ENCODE peak calls at places on chromosome 14, in seven cellular contexts. One of them, this sample, is unnamed.

GRCh38 chr14:22012452-22012851 is 338.8 kb upstream of the OR4E1 start:
- DNase-seq in HepG2: no peak
- DNase-seq in GM12878: no peak
- DNase-seq in HCT116: no peak
- DNase-seq in H1: no peak
- DNase-seq in SK-N-SH: no peak
- DNase-seq in K562: no peak
- DNase-seq in this sample: no peak

GRCh38 chr14:61588419-61588901 is 106.9 kb upstream of the HIF1A start:
- DNase-seq in HepG2: no peak
- DNase-seq in HCT116: no peak
- DNase-seq in K562: no peak
- DNase-seq in GM12878: no peak
- DNase-seq in SK-N-SH: no peak
- DNase-seq in H1: no peak
- DNase-seq in this sample: no peak

GRCh38 chr14:104551851-104552737 is 27.5 kb upstream of the C14orf180 start:
- DNase-seq in GM12878: no peak
- DNase-seq in K562: no peak
- DNase-seq in H1: no peak
- DNase-seq in HepG2: no peak
- DNase-seq in SK-N-SH: peak
- DNase-seq in HCT116: no peak
- DNase-seq in this sample: no peak

GRCh38 chr14:106372870-106373657 is 846.7 kb downstream of the TMEM121 start:
- DNase-seq in H1: no peak
- DNase-seq in SK-N-SH: peak
- DNase-seq in HCT116: peak
- DNase-seq in HepG2: peak
- DNase-seq in K562: peak
- DNase-seq in GM12878: no peak
- DNase-seq in this sample: peak

GRCh38 chr14:54629183-54629582 is 62.3 kb downstream of the SAMD4A start:
- DNase-seq in SK-N-SH: no peak
- DNase-seq in K562: no peak
- DNase-seq in GM12878: no peak
- DNase-seq in H1: no peak
- DNase-seq in HepG2: no peak
- DNase-seq in HCT116: no peak
- DNase-seq in this sample: no peak

GRCh38 chr14:21997300-21997699 is 323.7 kb upstream of the OR4E1 start:
- DNase-seq in SK-N-SH: no peak
- DNase-seq in H1: no peak
- DNase-seq in GM12878: no peak
- DNase-seq in HepG2: peak
- DNase-seq in K562: peak
- DNase-seq in HCT116: peak
- DNase-seq in this sample: no peak

GRCh38 chr14:89619616-89620273 is 202.7 kb upstream of the FOXN3 start:
- DNase-seq in K562: no peak
- DNase-seq in HepG2: no peak
- DNase-seq in H1: no peak
- DNase-seq in HCT116: no peak
- DNase-seq in SK-N-SH: no peak
- DNase-seq in GM12878: no peak
- DNase-seq in this sample: no peak

GRCh38 chr14:99273724-99274345 is 1.8 kb upstream of the BCL11B start:
- DNase-seq in K562: no peak
- DNase-seq in HepG2: peak
- DNase-seq in H1: no peak
- DNase-seq in GM12878: no peak
- DNase-seq in SK-N-SH: no peak
- DNase-seq in HCT116: no peak
- DNase-seq in this sample: no peak

GRCh38 chr14:83827383-83827782 is 1702.6 kb upstream of the FLRT2 start:
- DNase-seq in K562: no peak
- DNase-seq in H1: no peak
- DNase-seq in GM12878: no peak
- DNase-seq in HCT116: no peak
- DNase-seq in SK-N-SH: no peak
- DNase-seq in HepG2: no peak
- DNase-seq in this sample: no peak

GRCh38 chr14:78104655-78105054 is 65.5 kb upstream of the NRXN3 start:
- DNase-seq in HepG2: no peak
- DNase-seq in SK-N-SH: no peak
- DNase-seq in GM12878: no peak
- DNase-seq in HCT116: no peak
- DNase-seq in K562: no peak
- DNase-seq in H1: no peak
- DNase-seq in this sample: no peak

GRCh38 chr14:63499701-63500250 is 43.4 kb downstream of the PPP2R5E start:
- DNase-seq in HCT116: no peak
- DNase-seq in H1: no peak
- DNase-seq in HepG2: no peak
- DNase-seq in SK-N-SH: no peak
- DNase-seq in K562: no peak
- DNase-seq in GM12878: no peak
- DNase-seq in this sample: no peak

GRCh38 chr14:90703841-90704240 is 112.4 kb downstream of the TTC7B start:
- DNase-seq in HepG2: no peak
- DNase-seq in K562: no peak
- DNase-seq in SK-N-SH: no peak
- DNase-seq in HCT116: no peak
- DNase-seq in H1: no peak
- DNase-seq in GM12878: no peak
- DNase-seq in this sample: no peak

GRCh38 chr14:99217066-99217465 is 54.9 kb downstream of the BCL11B start:
- DNase-seq in HCT116: no peak
- DNase-seq in HepG2: no peak
- DNase-seq in H1: no peak
- DNase-seq in GM12878: no peak
- DNase-seq in SK-N-SH: no peak
- DNase-seq in K562: no peak
- DNase-seq in this sample: no peak

GRCh38 chr14:84535491-84535890 is 994.5 kb upstream of the FLRT2 start:
- DNase-seq in SK-N-SH: no peak
- DNase-seq in K562: no peak
- DNase-seq in H1: no peak
- DNase-seq in HCT116: no peak
- DNase-seq in GM12878: no peak
- DNase-seq in HepG2: no peak
- DNase-seq in this sample: no peak

GRCh38 chr14:21525995-21526671 is at the start of gene SALL2:
- DNase-seq in K562: peak
- DNase-seq in GM12878: peak
- DNase-seq in HepG2: peak
- DNase-seq in H1: peak
- DNase-seq in SK-N-SH: peak
- DNase-seq in HCT116: no peak
- DNase-seq in this sample: no peak

GRCh38 chr14:78947681-78948080 is 777.5 kb downstream of the NRXN3 start:
- DNase-seq in K562: no peak
- DNase-seq in GM12878: no peak
- DNase-seq in H1: no peak
- DNase-seq in SK-N-SH: no peak
- DNase-seq in HCT116: no peak
- DNase-seq in HepG2: no peak
- DNase-seq in this sample: no peak

GRCh38 chr14:52412426-52412825 is 98.3 kb downstream of the PTGER2 start:
- DNase-seq in HepG2: no peak
- DNase-seq in K562: no peak
- DNase-seq in GM12878: no peak
- DNase-seq in SK-N-SH: no peak
- DNase-seq in H1: no peak
- DNase-seq in HCT116: no peak
- DNase-seq in this sample: no peak

GRCh38 chr14:52417139-52417538 is 103.0 kb downstream of the PTGER2 start:
- DNase-seq in H1: no peak
- DNase-seq in SK-N-SH: no peak
- DNase-seq in K562: no peak
- DNase-seq in GM12878: no peak
- DNase-seq in HepG2: no peak
- DNase-seq in HCT116: no peak
- DNase-seq in this sample: no peak

DNA sequence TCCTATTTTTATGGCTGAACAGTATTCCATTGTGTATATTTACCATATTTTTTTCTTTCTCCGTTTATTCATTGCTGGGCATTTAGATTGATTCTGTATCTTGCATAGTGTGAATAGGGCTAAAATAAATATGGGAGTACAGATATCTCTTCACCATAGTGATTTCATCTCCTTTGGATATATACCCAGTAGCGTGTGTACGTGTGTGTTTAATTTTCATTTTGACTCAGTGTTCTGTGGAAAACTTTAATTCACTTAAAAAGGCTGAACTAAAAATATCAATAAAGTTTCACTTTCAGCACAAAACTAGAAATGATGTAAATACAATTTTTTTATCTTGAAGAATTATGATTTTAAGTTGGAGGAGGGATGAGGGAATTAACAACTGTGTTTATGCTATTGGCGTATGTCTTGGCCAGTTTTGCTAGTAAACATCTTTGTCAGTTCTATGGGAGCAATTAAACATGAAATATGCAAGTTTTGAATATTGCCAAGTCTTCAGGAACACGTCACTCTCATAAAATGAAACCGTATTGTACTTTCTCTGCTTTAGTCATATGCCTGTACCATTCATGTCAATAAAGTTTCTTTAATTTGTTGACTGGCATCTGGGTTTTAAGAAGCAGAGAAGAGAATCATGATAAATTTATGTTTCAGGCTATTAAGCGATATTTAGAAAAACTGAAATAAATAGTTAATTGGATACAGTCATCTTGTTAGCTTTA is 99.8 kb downstream of the PTGER2 start:
- DNase-seq in H1: no peak
- DNase-seq in SK-N-SH: no peak
- DNase-seq in HepG2: no peak
- DNase-seq in HCT116: no peak
- DNase-seq in GM12878: no peak
- DNase-seq in K562: no peak
- DNase-seq in this sample: no peak
- TF ChIP-seq JUND in H1: no peak
- TF ChIP-seq JUND in SK-N-SH: no peak
- TF ChIP-seq JUND in HepG2: no peak
- TF ChIP-seq JUND in HCT116: no peak
- TF ChIP-seq JUND in GM12878: no peak
- TF ChIP-seq JUND in K562: no peak
- TF ChIP-seq JUND in this sample: no peak

DNA sequence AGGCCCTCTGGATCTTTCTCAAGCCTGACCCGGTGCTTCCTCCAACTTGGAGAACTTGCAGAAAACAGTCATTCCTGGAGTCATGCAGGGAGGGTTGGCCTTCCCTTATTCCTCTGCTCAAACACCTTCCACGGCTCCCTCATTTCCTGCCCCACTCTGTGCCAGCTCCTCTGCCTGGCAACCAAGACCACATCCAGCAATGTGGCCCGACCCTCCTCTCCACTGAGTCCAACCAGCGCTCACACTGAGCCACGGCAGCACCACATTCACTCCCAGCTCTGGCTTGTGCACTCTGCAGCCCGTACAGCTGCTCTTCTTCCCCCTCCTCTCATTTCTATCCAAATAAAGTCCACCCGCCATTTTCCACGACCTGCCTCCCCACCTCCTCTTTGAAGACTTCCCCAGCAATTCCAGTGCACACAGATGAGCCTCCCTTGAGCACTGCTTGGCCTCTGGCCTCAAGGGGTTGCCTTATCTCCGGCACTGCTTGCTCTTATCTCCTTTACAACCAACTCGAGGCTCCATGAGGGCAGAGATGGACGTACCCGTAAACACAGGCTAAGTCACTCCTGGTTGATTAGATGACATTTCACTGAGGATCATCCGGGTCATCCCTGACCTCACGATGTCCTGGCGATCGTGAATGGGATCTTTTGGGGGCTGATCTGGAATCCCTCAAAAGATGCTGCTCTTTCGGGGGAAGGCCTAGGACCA is 5.4 kb downstream of the PGF start:
- DNase-seq in K562: peak
- DNase-seq in HepG2: no peak
- DNase-seq in GM12878: no peak
- DNase-seq in HCT116: no peak
- DNase-seq in H1: no peak
- DNase-seq in SK-N-SH: no peak
- DNase-seq in this sample: no peak
- TF ChIP-seq JUND in K562: no peak
- TF ChIP-seq JUND in HepG2: no peak
- TF ChIP-seq JUND in GM12878: no peak
- TF ChIP-seq JUND in HCT116: no peak
- TF ChIP-seq JUND in H1: no peak
- TF ChIP-seq JUND in SK-N-SH: no peak
- TF ChIP-seq JUND in this sample: no peak

GRCh38 chr14:93858896-93859295 is 68.2 kb upstream of the FAM181A start:
- DNase-seq in GM12878: no peak
- DNase-seq in H1: no peak
- DNase-seq in HCT116: no peak
- DNase-seq in SK-N-SH: no peak
- DNase-seq in K562: no peak
- DNase-seq in HepG2: no peak
- DNase-seq in this sample: no peak
- TF ChIP-seq JUND in GM12878: no peak
- TF ChIP-seq JUND in H1: no peak
- TF ChIP-seq JUND in HCT116: no peak
- TF ChIP-seq JUND in SK-N-SH: no peak
- TF ChIP-seq JUND in K562: no peak
- TF ChIP-seq JUND in HepG2: no peak
- TF ChIP-seq JUND in this sample: no peak

DNA sequence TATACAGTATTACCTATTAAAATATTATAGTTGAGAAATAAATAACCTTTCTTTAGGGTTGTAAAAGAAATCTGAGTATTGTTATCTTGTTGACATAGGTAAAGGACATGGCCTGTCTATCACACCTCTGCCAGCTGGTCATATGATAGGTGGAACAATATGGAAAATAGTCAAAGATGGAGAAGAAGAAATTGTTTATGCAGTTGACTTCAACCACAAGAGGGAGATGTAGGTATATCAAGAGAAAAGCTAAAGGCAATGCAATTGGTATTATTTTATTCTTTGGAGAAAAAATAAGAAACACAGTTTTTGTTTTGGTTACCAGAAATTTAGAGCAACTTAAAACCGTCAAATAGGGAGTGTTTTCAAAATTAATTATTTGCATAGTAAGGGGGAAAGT is 13.5 kb downstream of the CPSF2 start:
- DNase-seq in GM12878: no peak
- DNase-seq in SK-N-SH: peak
- DNase-seq in H1: no peak
- DNase-seq in HCT116: peak
- DNase-seq in HepG2: peak
- DNase-seq in K562: peak
- DNase-seq in this sample: no peak
- TF ChIP-seq JUND in GM12878: no peak
- TF ChIP-seq JUND in SK-N-SH: no peak
- TF ChIP-seq JUND in H1: no peak
- TF ChIP-seq JUND in HCT116: no peak
- TF ChIP-seq JUND in HepG2: no peak
- TF ChIP-seq JUND in K562: no peak
- TF ChIP-seq JUND in this sample: no peak